ENCODE peak calls at places on chromosome 3, in ten cellular contexts. One of them, this sample, is unnamed.
A peak's percentile ranks its signal among the peaks of the same experiment; 100 is the strongest.

GRCh38 chr3:183296944-183297343 is 43.9 kb downstream of the B3GNT5 start:
- DNase-seq in brain microvascular endothelial cell: no peak
- DNase-seq in RWPE1: no peak
- DNase-seq in esophagus squamous epithelium: no peak
- DNase-seq in fibroblast of lung: no peak
- DNase-seq in CD4-positive, alpha-beta T cell: no peak
- DNase-seq in IMR-90: no peak
- DNase-seq in ascending aorta: no peak
- DNase-seq in transverse colon: no peak
- DNase-seq in CD8-positive, alpha-beta T cell: no peak
- DNase-seq in this sample: no peak

GRCh38 chr3:127351775-127352350 is 64.0 kb upstream of the PRR20G start:
- DNase-seq in brain microvascular endothelial cell: no peak
- DNase-seq in RWPE1: no peak
- DNase-seq in esophagus squamous epithelium: no peak
- DNase-seq in fibroblast of lung: no peak
- DNase-seq in CD4-positive, alpha-beta T cell: no peak
- DNase-seq in IMR-90: no peak
- DNase-seq in ascending aorta: no peak
- DNase-seq in transverse colon: no peak
- DNase-seq in CD8-positive, alpha-beta T cell: no peak
- DNase-seq in this sample: no peak

GRCh38 chr3:17800232-17800631 is 57.8 kb upstream of the TBC1D5 start:
- DNase-seq in brain microvascular endothelial cell: peak; percentile 35
- DNase-seq in RWPE1: no peak
- DNase-seq in esophagus squamous epithelium: no peak
- DNase-seq in fibroblast of lung: peak; percentile 29
- DNase-seq in CD4-positive, alpha-beta T cell: no peak
- DNase-seq in IMR-90: no peak
- DNase-seq in ascending aorta: no peak
- DNase-seq in transverse colon: no peak
- DNase-seq in CD8-positive, alpha-beta T cell: no peak
- DNase-seq in this sample: peak; percentile 43

GRCh38 chr3:191460360-191460759 is 603 bp upstream of the PYDC2 start:
- DNase-seq in brain microvascular endothelial cell: no peak
- DNase-seq in RWPE1: no peak
- DNase-seq in esophagus squamous epithelium: no peak
- DNase-seq in fibroblast of lung: no peak
- DNase-seq in CD4-positive, alpha-beta T cell: no peak
- DNase-seq in IMR-90: no peak
- DNase-seq in ascending aorta: no peak
- DNase-seq in transverse colon: no peak
- DNase-seq in CD8-positive, alpha-beta T cell: no peak
- DNase-seq in this sample: no peak

GRCh38 chr3:18217512-18218174 is 207.5 kb downstream of the SATB1 start:
- DNase-seq in brain microvascular endothelial cell: no peak
- DNase-seq in RWPE1: no peak
- DNase-seq in esophagus squamous epithelium: no peak
- DNase-seq in fibroblast of lung: no peak
- DNase-seq in CD4-positive, alpha-beta T cell: no peak
- DNase-seq in IMR-90: no peak
- DNase-seq in ascending aorta: no peak
- DNase-seq in transverse colon: no peak
- DNase-seq in CD8-positive, alpha-beta T cell: no peak
- DNase-seq in this sample: no peak

GRCh38 chr3:141330718-141331369 is 37.5 kb upstream of the ZBTB38 start:
- DNase-seq in brain microvascular endothelial cell: no peak
- DNase-seq in RWPE1: no peak
- DNase-seq in esophagus squamous epithelium: no peak
- DNase-seq in fibroblast of lung: peak; percentile 38
- DNase-seq in CD4-positive, alpha-beta T cell: no peak
- DNase-seq in IMR-90: peak; percentile 54
- DNase-seq in ascending aorta: no peak
- DNase-seq in transverse colon: no peak
- DNase-seq in CD8-positive, alpha-beta T cell: no peak
- DNase-seq in this sample: no peak

GRCh38 chr3:72523409-72524172 is 324.7 kb downstream of the SHQ1 start:
- DNase-seq in brain microvascular endothelial cell: no peak
- DNase-seq in RWPE1: no peak
- DNase-seq in esophagus squamous epithelium: no peak
- DNase-seq in fibroblast of lung: no peak
- DNase-seq in CD4-positive, alpha-beta T cell: no peak
- DNase-seq in IMR-90: no peak
- DNase-seq in ascending aorta: no peak
- DNase-seq in transverse colon: peak; percentile 45
- DNase-seq in CD8-positive, alpha-beta T cell: no peak
- DNase-seq in this sample: no peak

GRCh38 chr3:49471856-49472495 is 1.9 kb downstream of the DAG1 start:
- DNase-seq in brain microvascular endothelial cell: no peak
- DNase-seq in RWPE1: no peak
- DNase-seq in esophagus squamous epithelium: no peak
- DNase-seq in fibroblast of lung: peak; percentile 56
- DNase-seq in CD4-positive, alpha-beta T cell: no peak
- DNase-seq in IMR-90: no peak
- DNase-seq in ascending aorta: no peak
- DNase-seq in transverse colon: no peak
- DNase-seq in CD8-positive, alpha-beta T cell: no peak
- DNase-seq in this sample: no peak

GRCh38 chr3:55751730-55752129 is 264.6 kb upstream of the WNT5A start:
- DNase-seq in brain microvascular endothelial cell: no peak
- DNase-seq in RWPE1: no peak
- DNase-seq in esophagus squamous epithelium: no peak
- DNase-seq in fibroblast of lung: no peak
- DNase-seq in CD4-positive, alpha-beta T cell: no peak
- DNase-seq in IMR-90: peak; percentile 4
- DNase-seq in ascending aorta: no peak
- DNase-seq in transverse colon: no peak
- DNase-seq in CD8-positive, alpha-beta T cell: no peak
- DNase-seq in this sample: no peak

GRCh38 chr3:55750525-55750924 is 263.4 kb upstream of the WNT5A start:
- DNase-seq in brain microvascular endothelial cell: peak; percentile 52
- DNase-seq in RWPE1: peak; percentile 66
- DNase-seq in esophagus squamous epithelium: no peak
- DNase-seq in fibroblast of lung: peak; percentile 96
- DNase-seq in CD4-positive, alpha-beta T cell: no peak
- DNase-seq in IMR-90: peak; percentile 87
- DNase-seq in ascending aorta: no peak
- DNase-seq in transverse colon: peak; percentile 10
- DNase-seq in CD8-positive, alpha-beta T cell: no peak
- DNase-seq in this sample: peak; percentile 94

GRCh38 chr3:55749036-55749435 is 261.9 kb upstream of the WNT5A start:
- DNase-seq in brain microvascular endothelial cell: no peak
- DNase-seq in RWPE1: no peak
- DNase-seq in esophagus squamous epithelium: no peak
- DNase-seq in fibroblast of lung: no peak
- DNase-seq in CD4-positive, alpha-beta T cell: no peak
- DNase-seq in IMR-90: no peak
- DNase-seq in ascending aorta: no peak
- DNase-seq in transverse colon: no peak
- DNase-seq in CD8-positive, alpha-beta T cell: no peak
- DNase-seq in this sample: no peak

GRCh38 chr3:55742027-55742710 is 255.1 kb upstream of the WNT5A start:
- DNase-seq in brain microvascular endothelial cell: no peak
- DNase-seq in RWPE1: no peak
- DNase-seq in esophagus squamous epithelium: no peak
- DNase-seq in fibroblast of lung: peak; percentile 66
- DNase-seq in CD4-positive, alpha-beta T cell: no peak
- DNase-seq in IMR-90: peak; percentile 11
- DNase-seq in ascending aorta: no peak
- DNase-seq in transverse colon: no peak
- DNase-seq in CD8-positive, alpha-beta T cell: no peak
- DNase-seq in this sample: no peak

DNA sequence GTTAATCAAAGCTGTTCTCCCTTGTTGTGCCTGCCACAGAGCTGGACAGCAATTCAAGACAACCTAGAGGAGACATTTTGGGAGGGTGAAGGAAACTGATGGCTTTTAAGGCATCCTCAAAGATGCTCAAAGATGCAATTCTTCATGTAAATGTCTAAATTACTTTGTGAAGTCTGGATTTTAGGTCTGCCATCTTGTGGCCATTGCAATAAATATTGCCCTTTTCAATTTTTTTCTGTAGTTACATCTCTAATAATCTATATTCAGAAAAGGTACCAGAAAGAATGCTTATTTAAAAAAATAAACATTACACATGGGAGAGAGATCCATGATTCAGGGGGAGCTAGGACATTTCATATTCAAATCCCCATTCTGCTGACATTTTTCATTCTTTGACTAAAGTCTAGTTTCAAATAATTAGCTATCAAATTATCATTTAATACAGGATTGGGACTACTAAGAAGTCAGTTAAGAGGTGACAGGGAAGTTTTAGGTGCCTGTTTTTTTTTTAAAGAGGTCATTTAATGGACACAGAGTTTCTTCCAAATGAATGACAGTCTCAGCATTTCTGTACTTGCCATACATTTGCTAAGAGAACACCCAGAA is 259.8 kb upstream of the WNT5A start:
- DNase-seq in brain microvascular endothelial cell: no peak
- DNase-seq in RWPE1: peak; percentile 7
- DNase-seq in esophagus squamous epithelium: no peak
- DNase-seq in fibroblast of lung: no peak
- DNase-seq in CD4-positive, alpha-beta T cell: no peak
- DNase-seq in IMR-90: peak; percentile 17
- DNase-seq in ascending aorta: no peak
- DNase-seq in transverse colon: no peak
- DNase-seq in CD8-positive, alpha-beta T cell: no peak
- DNase-seq in this sample: no peak
- TF ChIP-seq CTCF in brain microvascular endothelial cell: peak; percentile 33
- TF ChIP-seq CTCF in RWPE1: peak; percentile 49
- TF ChIP-seq CTCF in esophagus squamous epithelium: peak; percentile 35
- TF ChIP-seq CTCF in fibroblast of lung: peak; percentile 49
- TF ChIP-seq CTCF in CD4-positive, alpha-beta T cell: no peak
- TF ChIP-seq CTCF in IMR-90: peak; percentile 52
- TF ChIP-seq CTCF in ascending aorta: no peak
- TF ChIP-seq CTCF in transverse colon: peak; percentile 15
- TF ChIP-seq CTCF in CD8-positive, alpha-beta T cell: no peak
- TF ChIP-seq CTCF in this sample: peak; percentile 60

GRCh38 chr3:112974178-112974517 is 755 bp downstream of the CD200R1 start:
- DNase-seq in brain microvascular endothelial cell: no peak
- DNase-seq in RWPE1: no peak
- DNase-seq in esophagus squamous epithelium: no peak
- DNase-seq in fibroblast of lung: no peak
- DNase-seq in CD4-positive, alpha-beta T cell: no peak
- DNase-seq in IMR-90: no peak
- DNase-seq in ascending aorta: no peak
- DNase-seq in transverse colon: no peak
- DNase-seq in CD8-positive, alpha-beta T cell: no peak
- DNase-seq in this sample: no peak

GRCh38 chr3:112973325-112974177 is 1.4 kb downstream of the CD200R1 start:
- DNase-seq in brain microvascular endothelial cell: no peak
- DNase-seq in RWPE1: no peak
- DNase-seq in esophagus squamous epithelium: no peak
- DNase-seq in fibroblast of lung: no peak
- DNase-seq in CD4-positive, alpha-beta T cell: no peak
- DNase-seq in IMR-90: no peak
- DNase-seq in ascending aorta: no peak
- DNase-seq in transverse colon: peak; percentile 24
- DNase-seq in CD8-positive, alpha-beta T cell: peak; percentile 35
- DNase-seq in this sample: no peak

GRCh38 chr3:112976953-112977352 is 2.0 kb upstream of the CD200R1 start:
- DNase-seq in brain microvascular endothelial cell: no peak
- DNase-seq in RWPE1: no peak
- DNase-seq in esophagus squamous epithelium: no peak
- DNase-seq in fibroblast of lung: no peak
- DNase-seq in CD4-positive, alpha-beta T cell: no peak
- DNase-seq in IMR-90: no peak
- DNase-seq in ascending aorta: no peak
- DNase-seq in transverse colon: no peak
- DNase-seq in CD8-positive, alpha-beta T cell: no peak
- DNase-seq in this sample: no peak

GRCh38 chr3:112976001-112976400 is 1.1 kb upstream of the CD200R1 start:
- DNase-seq in brain microvascular endothelial cell: no peak
- DNase-seq in RWPE1: no peak
- DNase-seq in esophagus squamous epithelium: no peak
- DNase-seq in fibroblast of lung: no peak
- DNase-seq in CD4-positive, alpha-beta T cell: no peak
- DNase-seq in IMR-90: no peak
- DNase-seq in ascending aorta: no peak
- DNase-seq in transverse colon: no peak
- DNase-seq in CD8-positive, alpha-beta T cell: no peak
- DNase-seq in this sample: no peak

DNA sequence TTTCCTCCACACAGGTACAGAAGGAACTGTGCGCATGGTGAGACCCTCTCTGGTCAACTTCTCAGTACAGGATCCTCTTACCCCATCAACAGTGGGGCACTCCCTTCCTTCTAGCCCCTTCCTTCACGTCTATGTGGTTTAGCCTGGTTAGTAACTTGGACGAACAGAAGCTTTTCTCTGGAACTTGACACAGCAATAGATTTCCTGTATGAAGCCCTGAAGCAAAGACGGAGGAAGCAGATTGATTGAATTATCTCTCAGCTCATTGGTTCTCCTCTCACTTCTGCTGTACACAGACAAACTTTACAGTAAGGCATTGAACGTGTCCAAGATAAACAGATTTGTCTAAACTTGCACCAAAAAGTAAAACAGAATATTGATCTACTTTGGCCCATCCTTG is at the start of gene CD200R1:
- DNase-seq in brain microvascular endothelial cell: no peak
- DNase-seq in RWPE1: no peak
- DNase-seq in esophagus squamous epithelium: no peak
- DNase-seq in fibroblast of lung: no peak
- DNase-seq in CD4-positive, alpha-beta T cell: no peak
- DNase-seq in IMR-90: no peak
- DNase-seq in ascending aorta: no peak
- DNase-seq in transverse colon: no peak
- DNase-seq in CD8-positive, alpha-beta T cell: no peak
- DNase-seq in this sample: no peak
- H3K27ac ChIP-seq in brain microvascular endothelial cell: no peak within 1 kb of the TSS
- H3K27ac ChIP-seq in RWPE1: no peak within 1 kb of the TSS
- H3K27ac ChIP-seq in esophagus squamous epithelium: peak within 1 kb of the TSS; percentile 51
- H3K27ac ChIP-seq in fibroblast of lung: no peak within 1 kb of the TSS
- H3K27ac ChIP-seq in CD4-positive, alpha-beta T cell: peak within 1 kb of the TSS; percentile 69
- H3K27ac ChIP-seq in IMR-90: no peak within 1 kb of the TSS
- H3K27ac ChIP-seq in ascending aorta: no peak within 1 kb of the TSS
- H3K27ac ChIP-seq in transverse colon: peak within 1 kb of the TSS; percentile 19
- H3K27ac ChIP-seq in CD8-positive, alpha-beta T cell: peak within 1 kb of the TSS; percentile 34
- H3K27ac ChIP-seq in this sample: no peak within 1 kb of the TSS

GRCh38 chr3:185279582-185280138 is 25.8 kb upstream of the EHHADH start:
- DNase-seq in brain microvascular endothelial cell: no peak
- DNase-seq in RWPE1: no peak
- DNase-seq in esophagus squamous epithelium: no peak
- DNase-seq in fibroblast of lung: no peak
- DNase-seq in CD4-positive, alpha-beta T cell: no peak
- DNase-seq in IMR-90: no peak
- DNase-seq in ascending aorta: no peak
- DNase-seq in transverse colon: no peak
- DNase-seq in CD8-positive, alpha-beta T cell: no peak
- DNase-seq in this sample: no peak

GRCh38 chr3:185280572-185281365 is 26.9 kb upstream of the EHHADH start:
- DNase-seq in brain microvascular endothelial cell: peak; percentile 53
- DNase-seq in RWPE1: peak; percentile 60
- DNase-seq in esophagus squamous epithelium: no peak
- DNase-seq in fibroblast of lung: peak; percentile 60
- DNase-seq in CD4-positive, alpha-beta T cell: no peak
- DNase-seq in IMR-90: peak; percentile 70
- DNase-seq in ascending aorta: no peak
- DNase-seq in transverse colon: no peak
- DNase-seq in CD8-positive, alpha-beta T cell: no peak
- DNase-seq in this sample: peak; percentile 53

GRCh38 chr3:185283374-185283935 is 29.6 kb upstream of the EHHADH start:
- DNase-seq in brain microvascular endothelial cell: no peak
- DNase-seq in RWPE1: peak; percentile 51
- DNase-seq in esophagus squamous epithelium: no peak
- DNase-seq in fibroblast of lung: peak; percentile 52
- DNase-seq in CD4-positive, alpha-beta T cell: no peak
- DNase-seq in IMR-90: peak; percentile 16
- DNase-seq in ascending aorta: no peak
- DNase-seq in transverse colon: no peak
- DNase-seq in CD8-positive, alpha-beta T cell: no peak
- DNase-seq in this sample: no peak

GRCh38 chr3:185282696-185283373 is 29.0 kb upstream of the EHHADH start:
- DNase-seq in brain microvascular endothelial cell: peak; percentile 90
- DNase-seq in RWPE1: peak; percentile 98
- DNase-seq in esophagus squamous epithelium: peak; percentile 81
- DNase-seq in fibroblast of lung: peak; percentile 94
- DNase-seq in CD4-positive, alpha-beta T cell: peak; percentile 91
- DNase-seq in IMR-90: peak; percentile 93
- DNase-seq in ascending aorta: peak; percentile 81
- DNase-seq in transverse colon: peak; percentile 98
- DNase-seq in CD8-positive, alpha-beta T cell: peak; percentile 95
- DNase-seq in this sample: peak; percentile 91
- TF ChIP-seq CTCF in brain microvascular endothelial cell: no peak
- TF ChIP-seq CTCF in RWPE1: no peak
- TF ChIP-seq CTCF in esophagus squamous epithelium: no peak
- TF ChIP-seq CTCF in fibroblast of lung: no peak
- TF ChIP-seq CTCF in CD4-positive, alpha-beta T cell: no peak
- TF ChIP-seq CTCF in IMR-90: no peak
- TF ChIP-seq CTCF in ascending aorta: no peak
- TF ChIP-seq CTCF in transverse colon: peak; percentile 25
- TF ChIP-seq CTCF in CD8-positive, alpha-beta T cell: no peak
- TF ChIP-seq CTCF in this sample: no peak

DNA sequence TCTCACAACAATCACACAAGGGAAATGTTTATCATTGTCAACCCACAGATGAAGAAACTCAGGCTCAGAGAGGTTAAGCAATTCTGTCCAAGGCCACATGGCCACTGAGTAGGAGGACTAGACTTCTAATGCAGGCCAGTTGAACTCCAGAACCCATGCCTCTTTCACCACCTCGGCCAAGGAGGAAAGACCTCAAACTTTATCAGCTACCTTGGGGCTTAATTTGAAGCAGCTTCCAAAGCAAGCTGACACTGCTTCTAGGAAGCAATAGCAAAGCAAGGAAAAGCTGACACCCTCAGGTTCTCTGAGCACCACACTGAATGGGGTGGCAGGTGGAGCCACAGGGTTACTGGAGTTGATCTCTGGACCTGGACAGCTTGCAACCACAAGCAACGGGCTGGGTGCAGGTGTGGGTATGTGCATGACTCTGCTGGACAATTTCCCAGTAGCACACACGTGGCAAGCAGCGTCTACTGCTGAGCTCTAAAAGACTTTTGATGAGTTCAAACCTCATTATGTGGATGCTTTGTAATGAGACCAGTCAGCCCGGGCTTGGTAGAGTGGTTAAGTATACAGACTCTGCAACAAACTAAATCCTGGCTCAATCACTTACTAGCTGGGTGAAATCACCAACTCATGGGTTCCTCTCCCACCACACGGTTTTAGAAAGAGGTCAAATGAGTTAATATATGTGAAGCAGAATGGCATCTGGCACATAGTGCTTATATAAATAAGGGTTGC is 23.1 kb downstream of the CCNL1 start:
- DNase-seq in brain microvascular endothelial cell: no peak
- DNase-seq in RWPE1: no peak
- DNase-seq in esophagus squamous epithelium: no peak
- DNase-seq in fibroblast of lung: peak; percentile 72
- DNase-seq in CD4-positive, alpha-beta T cell: no peak
- DNase-seq in IMR-90: peak; percentile 52
- DNase-seq in ascending aorta: no peak
- DNase-seq in transverse colon: peak; percentile 83
- DNase-seq in CD8-positive, alpha-beta T cell: no peak
- DNase-seq in this sample: no peak
- H3K27ac ChIP-seq in brain microvascular endothelial cell: no peak overlapping the region
- H3K27ac ChIP-seq in RWPE1: peak overlapping the region; percentile 75
- H3K27ac ChIP-seq in esophagus squamous epithelium: peak overlapping the region; percentile 51
- H3K27ac ChIP-seq in fibroblast of lung: no peak overlapping the region
- H3K27ac ChIP-seq in CD4-positive, alpha-beta T cell: no peak overlapping the region
- H3K27ac ChIP-seq in IMR-90: peak overlapping the region; percentile 8
- H3K27ac ChIP-seq in ascending aorta: peak overlapping the region; percentile 62
- H3K27ac ChIP-seq in transverse colon: peak overlapping the region; percentile 74
- H3K27ac ChIP-seq in CD8-positive, alpha-beta T cell: no peak overlapping the region
- H3K27ac ChIP-seq in this sample: peak overlapping the region; percentile 18

This sample was measured in foreskin keratinocyte.